ENCODE peak calls at places on chromosomes 4 and X, in nine cellular contexts. T is dorsolateral prefrontal cortex; H is mesothelial cell of epicardium; W is CD8-positive, alpha-beta T cell; V is fibroblast of lung; F is HFF-Myc; K is cardiac muscle cell; Z is endodermal cell; S is heart right ventricle. L is an unnamed sample.

GRCh38 chr4:14345356-14345775 is 656.9 kb upstream of the CPEB2 start:
- DNase-seq in T (no peak), H (no peak), W (no peak), V (peak; percentile 59), F (no peak), K (peak; percentile 30), Z (no peak), S (no peak), L (no peak)

GRCh38 chrX:9494806-9495205 is 29.9 kb downstream of the TBL1X start:
- DNase-seq in T (no peak), H (no peak), W (no peak), V (peak; percentile 13), F (no peak), K (peak; percentile 76), Z (no peak), S (no peak), L (no peak)

GRCh38 chr4:850323-850945 is 24.5 kb upstream of the CPLX1 start:
- DNase-seq in T (no peak), H (no peak), W (no peak), V (no peak), F (no peak), K (no peak), Z (no peak), S (no peak), L (no peak)

GRCh38 chr4:17762705-17763104 is 18.7 kb downstream of the FAM184B start:
- DNase-seq in T (no peak), H (no peak), W (no peak), V (peak; percentile 39), F (no peak), K (peak; percentile 72), Z (no peak), S (no peak), L (no peak)

GRCh38 chr4:13701937-13702446 is 74.5 kb upstream of the BOD1L1 start:
- DNase-seq in T (no peak), H (no peak), W (no peak), V (peak; percentile 59), F (peak; percentile 15), K (peak; percentile 41), Z (no peak), S (no peak), L (no peak)

GRCh38 chr4:92091335-92091734 is 212.4 kb upstream of the GRID2 start:
- DNase-seq in T (no peak), H (no peak), W (no peak), V (no peak), F (no peak), K (peak; percentile 3), Z (peak; percentile 80), S (no peak), L (no peak)

GRCh38 chr4:84479663-84480062 is 19.4 kb downstream of the NKX6-1 start:
- DNase-seq in T (no peak), H (no peak), W (no peak), V (no peak), F (no peak), K (no peak), Z (no peak), S (no peak), L (no peak)

GRCh38 chrX:110131031-110131430 is 128.1 kb downstream of the TMEM164 start:
- DNase-seq in T (no peak), H (no peak), W (no peak), V (no peak), F (no peak), K (no peak), Z (no peak), S (no peak), L (no peak)

GRCh38 chr4:75671802-75672421 is 1.3 kb downstream of the G3BP2 start:
- DNase-seq in T (no peak), H (no peak), W (no peak), V (no peak), F (no peak), K (peak; percentile 7), Z (no peak), S (no peak), L (no peak)

GRCh38 chrX:45801554-45801953 is 600.9 kb upstream of the DIPK2B start:
- DNase-seq in T (no peak), H (no peak), W (no peak), V (peak; percentile 40), F (no peak), K (peak; percentile 55), Z (no peak), S (no peak), L (no peak)

GRCh38 chrX:44400588-44400987 is 57.1 kb upstream of the EFHC2 start:
- DNase-seq in T (no peak), H (no peak), W (no peak), V (peak; percentile 97), F (peak; percentile 15), K (peak; percentile 87), Z (no peak), S (no peak), L (no peak)

GRCh38 chrX:2917767-2918166 is 11.4 kb downstream of the ARSD start:
- DNase-seq in T (no peak), H (no peak), W (no peak), V (no peak), F (no peak), K (no peak), Z (no peak), S (no peak), L (no peak)

GRCh38 chrX:2910109-2910508 is 19.0 kb downstream of the ARSD start:
- DNase-seq in T (no peak), H (no peak), W (no peak), V (no peak), F (no peak), K (no peak), Z (no peak), S (no peak), L (no peak)

GRCh38 chrX:2907295-2907694 is 21.8 kb downstream of the ARSD start:
- DNase-seq in T (no peak), H (no peak), W (no peak), V (no peak), F (no peak), K (no peak), Z (no peak), S (no peak), L (no peak)

GRCh38 chrX:2908125-2908685 is 20.9 kb downstream of the ARSD start:
- DNase-seq in T (no peak), H (no peak), W (no peak), V (no peak), F (no peak), K (no peak), Z (no peak), S (no peak), L (no peak)

GRCh38 chrX:2913118-2913517 is 16.0 kb downstream of the ARSD start:
- DNase-seq in T (no peak), H (no peak), W (no peak), V (no peak), F (no peak), K (no peak), Z (peak; percentile 71), S (no peak), L (no peak)
- TF ChIP-seq CTCF in T (peak; percentile 14), H (no peak), W (no peak), V (no peak), F (peak; percentile 8), K (no peak), Z (peak; percentile 70), S (peak; percentile 17), L (no peak)

GRCh38 chrX:69133561-69134542 is 31.4 kb downstream of the PJA1 start:
- DNase-seq in T (no peak), H (no peak), W (no peak), V (peak; percentile 77), F (no peak), K (peak; percentile 84), Z (peak; percentile 87), S (no peak), L (no peak)
- TF ChIP-seq CTCF in T (peak; percentile 20), H (no peak), W (no peak), V (peak; percentile 66), F (peak; percentile 43), K (peak; percentile 74), Z (peak; percentile 81), S (peak; percentile 51), L (no peak)

GRCh38 chr4:73998040-73999011 is at the start of gene CXCL5:
- DNase-seq in T (peak; percentile 41), H (no peak), W (no peak), V (peak; percentile 53), F (no peak), K (peak; percentile 91), Z (peak; percentile 90), S (peak; percentile 26), L (no peak)
- TF ChIP-seq CTCF in T (no peak), H (no peak), W (no peak), V (peak; percentile 26), F (no peak), K (peak; percentile 46), Z (peak; percentile 54), S (peak; percentile 47), L (no peak)

GRCh38 chrX:15434205-15434604 is 50.0 kb upstream of the VEGFD start:
- DNase-seq in T (no peak), H (no peak), W (no peak), V (no peak), F (no peak), K (no peak), Z (no peak), S (no peak), L (no peak)
- TF ChIP-seq CTCF in T (no peak), H (no peak), W (no peak), V (no peak), F (no peak), K (no peak), Z (no peak), S (no peak), L (no peak)

DNA sequence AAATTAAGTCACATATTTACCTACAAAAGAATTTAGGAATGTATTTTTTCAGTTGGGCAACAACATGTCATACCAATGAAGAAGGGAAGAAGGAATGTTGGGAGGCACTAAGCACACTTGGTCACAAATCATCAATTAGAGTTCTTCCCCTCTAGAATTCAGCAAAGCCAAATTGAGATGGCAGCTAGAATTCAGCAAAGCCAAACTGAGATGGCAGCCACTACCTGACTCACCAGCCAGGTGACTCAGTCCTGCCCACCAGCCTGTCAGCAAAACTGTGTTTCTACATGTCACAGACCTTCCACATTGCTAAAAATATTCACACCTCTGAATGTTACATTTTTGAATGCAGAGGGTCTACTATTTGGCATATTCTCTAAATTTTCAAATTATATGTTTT is 63.2 kb upstream of the NOCT start:
- DNase-seq in T (no peak), H (no peak), W (no peak), V (peak; percentile 50), F (no peak), K (no peak), Z (no peak), S (no peak), L (no peak)
- TF ChIP-seq CTCF in T (no peak), H (no peak), W (no peak), V (no peak), F (no peak), K (no peak), Z (no peak), S (no peak), L (no peak)

L was measured in natural killer cell.